ENCODE peak calls at places on chromosomes 11 and 22, in six cellular contexts. A is GM12892, B is H1, I is K562, Z is HepG2, J is GM12878. C is an unnamed sample.

GRCh38 chr11:119434531-119435330 is 11.8 kb upstream of the THY1 start:
- DNase-seq in A (no peak), B (no peak), I (no peak), Z (no peak), J (no peak), C (no peak)

GRCh38 chr22:18042685-18043084 is 18.3 kb upstream of the MICAL3 start:
- DNase-seq in A (no peak), B (no peak), I (no peak), Z (no peak), J (no peak), C (no peak)

GRCh38 chr11:82494988-82495432 is 238.7 kb downstream of the FAM181B start:
- DNase-seq in A (no peak), B (peak), I (no peak), Z (peak), J (no peak), C (no peak)

GRCh38 chr22:43150731-43151206 is 590 bp upstream of the TSPO start:
- DNase-seq in A (no peak), B (no peak), I (no peak), Z (no peak), J (no peak), C (no peak)

GRCh38 chr22:21100149-21101032 is 54.6 kb downstream of the LRRC74B start:
- DNase-seq in A (no peak), B (no peak), I (no peak), Z (no peak), J (no peak), C (no peak)

GRCh38 chr11:12724301-12725046 is 50.3 kb downstream of the TEAD1 start:
- DNase-seq in A (no peak), B (peak), I (peak), Z (peak), J (no peak), C (no peak)

GRCh38 chr11:79444923-79445322 is 4.1 kb upstream of the TENM4 start:
- DNase-seq in A (no peak), B (no peak), I (no peak), Z (no peak), J (no peak), C (no peak)

GRCh38 chr22:23533771-23534191 is 46.3 kb downstream of the IGLL1 start:
- DNase-seq in A (no peak), B (no peak), I (peak), Z (no peak), J (no peak), C (no peak)

GRCh38 chr22:31957970-31958594 is 13.7 kb downstream of the YWHAH start:
- DNase-seq in A (no peak), B (no peak), I (no peak), Z (no peak), J (no peak), C (no peak)
- TF ChIP-seq POLR2A in A (no peak), B (no peak), I (peak), Z (no peak), J (no peak), C (no peak)

GRCh38 chr11:2685051-2685450 is 14.7 kb downstream of the KCNQ1OT1 start:
- DNase-seq in A (no peak), B (no peak), I (no peak), Z (no peak), J (no peak), C (no peak)

GRCh38 chr11:2684581-2684980 is 15.2 kb downstream of the KCNQ1OT1 start:
- DNase-seq in A (no peak), B (no peak), I (no peak), Z (no peak), J (no peak), C (no peak)

GRCh38 chr11:2686360-2687222 is 13.2 kb downstream of the KCNQ1OT1 start:
- DNase-seq in A (no peak), B (no peak), I (no peak), Z (no peak), J (no peak), C (no peak)

GRCh38 chr11:2687223-2687530 is 12.6 kb downstream of the KCNQ1OT1 start:
- DNase-seq in A (no peak), B (no peak), I (no peak), Z (no peak), J (no peak), C (no peak)

GRCh38 chr11:2685566-2686359 is 14.0 kb downstream of the KCNQ1OT1 start:
- DNase-seq in A (no peak), B (no peak), I (no peak), Z (no peak), J (no peak), C (no peak)
- TF ChIP-seq TAF1 in A (no peak), B (no peak), I (no peak), Z (no peak), J (no peak), C (no peak)

DNA sequence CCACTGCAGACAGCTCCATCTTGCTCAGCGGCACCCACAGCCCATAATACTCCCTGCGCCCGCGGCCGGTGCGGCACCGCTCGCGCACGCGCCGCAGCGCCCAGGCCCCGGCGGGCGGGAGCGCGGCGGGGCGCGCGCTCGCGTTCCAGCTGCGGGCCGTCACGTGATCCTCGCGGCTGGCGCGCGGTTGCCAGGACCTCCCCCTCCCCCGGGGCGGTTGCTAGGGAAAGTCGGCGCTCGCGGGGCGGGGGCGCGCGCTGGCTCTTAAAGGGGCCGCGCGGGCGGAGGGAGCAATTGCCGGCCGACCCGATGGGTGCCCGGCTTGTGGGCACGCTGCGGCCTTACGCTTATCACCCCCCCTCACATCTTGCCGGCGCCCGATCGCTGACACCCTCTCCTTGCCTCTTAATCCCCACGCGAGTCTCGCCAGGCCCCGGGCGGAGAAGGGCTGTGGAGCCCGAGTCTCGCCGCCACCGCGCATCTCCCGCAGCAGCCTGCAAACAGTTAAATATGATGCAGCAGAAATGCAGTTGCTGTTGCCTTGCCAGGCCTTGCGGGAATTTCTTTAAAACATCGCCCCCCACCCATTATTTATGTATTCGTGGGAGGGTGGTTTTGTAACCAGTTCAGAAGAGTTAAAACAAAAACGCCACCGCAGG is at the start of gene CBX6:
- DNase-seq in A (peak), B (peak), I (peak), Z (peak), J (peak), C (peak)
- TF ChIP-seq POLR2A in A (peak), B (peak), I (no peak), Z (no peak), J (peak), C (peak)

DNA sequence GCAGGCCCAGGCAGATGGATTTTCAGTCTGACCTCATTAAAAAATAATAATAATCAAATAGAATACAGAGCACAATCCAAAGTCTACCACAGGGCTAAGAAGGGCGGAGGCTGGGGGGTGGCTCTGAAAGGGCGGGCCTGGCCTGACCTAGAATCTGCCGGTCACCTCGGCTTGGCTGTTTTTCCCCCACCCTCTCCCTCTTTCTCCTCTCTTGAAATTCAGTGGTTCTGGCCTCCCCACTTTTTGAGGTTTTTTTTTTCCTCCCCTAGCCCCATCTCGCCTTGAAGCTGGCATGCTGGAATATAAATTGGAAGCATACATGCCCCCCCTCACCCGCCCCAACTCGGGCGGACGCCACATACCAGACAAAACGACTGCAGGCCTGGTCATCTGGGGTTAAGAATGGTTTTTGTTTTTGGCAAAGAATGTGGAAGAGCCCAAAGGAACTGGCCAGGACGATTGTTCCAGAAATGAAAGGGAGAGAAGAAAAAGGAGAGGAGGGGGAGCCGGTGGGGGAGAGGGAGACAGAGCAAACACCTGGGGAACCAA is 25.1 kb downstream of the MN1 start:
- DNase-seq in A (no peak), B (no peak), I (no peak), Z (no peak), J (no peak), C (no peak)
- TF ChIP-seq TAF1 in A (no peak), B (no peak), I (no peak), Z (no peak), J (no peak), C (no peak)

DNA sequence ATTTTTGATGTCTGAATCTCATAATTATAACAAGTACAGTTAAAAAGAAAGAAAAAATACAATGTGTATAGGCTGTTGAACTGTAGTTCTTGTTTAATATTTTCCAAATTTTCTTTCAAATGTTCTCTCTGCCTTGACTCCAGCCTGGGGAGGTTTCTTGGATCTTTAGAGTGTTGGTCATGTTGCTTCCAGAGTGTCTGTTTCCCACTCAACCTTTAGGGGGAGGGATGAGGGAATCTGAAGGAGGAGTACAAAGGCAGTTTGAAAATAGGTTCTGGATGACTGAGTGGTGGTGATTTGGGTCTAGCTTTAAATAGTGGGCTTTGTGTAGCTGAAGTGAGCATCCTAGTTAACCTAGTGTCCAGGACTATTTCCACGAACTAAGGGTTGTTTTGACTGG is 2.0 kb downstream of the CTNND1 start:
- DNase-seq in A (no peak), B (no peak), I (peak), Z (peak), J (no peak), C (no peak)
- TF ChIP-seq POLR2A in A (no peak), B (peak), I (no peak), Z (no peak), J (no peak), C (no peak)

DNA sequence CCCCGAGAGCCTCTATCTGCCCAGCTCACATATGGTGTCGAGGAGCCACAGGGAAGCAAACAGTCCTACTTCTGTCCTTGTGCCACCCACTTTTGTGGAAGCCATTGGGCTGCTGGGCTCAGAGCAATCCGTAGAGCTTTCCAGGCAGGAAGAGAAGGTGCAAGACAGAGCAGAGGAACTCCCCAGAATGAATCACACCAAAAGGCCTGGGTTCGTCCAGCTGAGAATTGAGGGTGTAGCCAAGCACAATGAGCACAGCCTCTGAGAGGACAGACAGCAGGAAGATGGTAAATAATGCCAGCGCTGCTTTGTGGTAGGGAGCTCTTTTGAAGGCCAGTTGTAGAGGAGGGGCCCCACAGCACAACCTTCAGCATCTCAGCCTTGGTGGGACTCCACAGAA is 237.8 kb downstream of the GRIK4 start:
- DNase-seq in A (no peak), B (no peak), I (no peak), Z (no peak), J (no peak), C (no peak)
- TF ChIP-seq TAF1 in A (no peak), B (no peak), I (no peak), Z (no peak), J (no peak), C (no peak)

GRCh38 chr22:44497904-44498242 is at the start of gene RTL6:
- DNase-seq in A (no peak), B (no peak), I (no peak), Z (no peak), J (no peak), C (no peak)
- TF ChIP-seq POLR2A in A (no peak), B (peak), I (no peak), Z (no peak), J (peak), C (no peak)

GRCh38 chr11:125886997-125887372 is 483 bp upstream of the HYLS1 start:
- DNase-seq in A (peak), B (no peak), I (no peak), Z (no peak), J (no peak), C (peak)
- TF ChIP-seq TAF1 in A (no peak), B (no peak), I (no peak), Z (no peak), J (peak), C (no peak)